ENCODE peak calls at places on chromosomes 6 and 20, in seven cellular contexts. X, E, S, K, J, O and T are unnamed samples.

GRCh38 chr6:107977283-107977682 is 19.3 kb upstream of the SEC63 start:
- DNase-seq in X (no peak), E (no peak), S (no peak), K (no peak), J (peak), O (no peak), T (no peak)

GRCh38 chr6:15322781-15323536 is 77.1 kb downstream of the JARID2 start:
- DNase-seq in X (peak), E (no peak), S (no peak), K (no peak), J (no peak), O (no peak), T (no peak)

GRCh38 chr20:4090756-4091331 is 75.5 kb upstream of the RNF24 start:
- DNase-seq in X (no peak), E (no peak), S (no peak), K (no peak), J (no peak), O (no peak), T (no peak)

GRCh38 chr6:110517034-110517433 is 40.6 kb upstream of the SLC22A16 start:
- DNase-seq in X (no peak), E (no peak), S (no peak), K (no peak), J (no peak), O (no peak), T (no peak)

GRCh38 chr6:168190646-168191443 is 111.8 kb upstream of the FRMD1 start:
- DNase-seq in X (no peak), E (no peak), S (no peak), K (no peak), J (no peak), O (peak), T (no peak)

GRCh38 chr6:101398716-101399626 is 5.5 kb downstream of the GRIK2 start:
- DNase-seq in X (no peak), E (peak), S (no peak), K (no peak), J (no peak), O (no peak), T (no peak)

GRCh38 chr6:157228421-157229218 is 94.7 kb downstream of the TMEM242 start:
- DNase-seq in X (no peak), E (peak), S (no peak), K (peak), J (no peak), O (peak), T (no peak)

GRCh38 chr6:83215131-83216047 is 22.2 kb downstream of the RWDD2A start:
- DNase-seq in X (peak), E (peak), S (peak), K (peak), J (peak), O (peak), T (peak)

GRCh38 chr6:108581237-108581931 is 20.7 kb downstream of the FOXO3 start:
- DNase-seq in X (no peak), E (no peak), S (no peak), K (no peak), J (peak), O (peak), T (no peak)

GRCh38 chr20:60869626-60870025 is 382.4 kb upstream of the CDH4 start:
- DNase-seq in X (no peak), E (no peak), S (no peak), K (no peak), J (no peak), O (no peak), T (no peak)

GRCh38 chr20:3744806-3745685 is 12.6 kb downstream of the HSPA12B start:
- DNase-seq in X (peak), E (no peak), S (no peak), K (no peak), J (peak), O (peak), T (peak)

GRCh38 chr6:16700202-16700997 is 60.9 kb downstream of the ATXN1 start:
- DNase-seq in X (no peak), E (peak), S (no peak), K (no peak), J (peak), O (peak), T (no peak)

GRCh38 chr6:157983439-157984119 is 1.9 kb downstream of the SYNJ2 start:
- DNase-seq in X (no peak), E (no peak), S (no peak), K (no peak), J (no peak), O (no peak), T (no peak)